ENCODE peak calls at places on chromosomes 6 and 20, in four cellular contexts. One of them, this sample, is unnamed. For H3K4me1, the result is how much of the 10 kb centered on the place peaks cover.

GRCh38 chr20:19964289-19965263 is 52.6 kb upstream of the NAA20 start:
- DNase-seq in stomach: peak
- DNase-seq in esophagus squamous epithelium: no peak
- DNase-seq in aorta: peak
- DNase-seq in this sample: peak

GRCh38 chr6:4460595-4461475 is 315.4 kb upstream of the CDYL start:
- DNase-seq in stomach: peak
- DNase-seq in esophagus squamous epithelium: no peak
- DNase-seq in aorta: peak
- DNase-seq in this sample: peak

GRCh38 chr6:20404641-20405032 is 3.0 kb downstream of the E2F3 start:
- DNase-seq in stomach: no peak
- DNase-seq in esophagus squamous epithelium: peak
- DNase-seq in aorta: no peak
- DNase-seq in this sample: peak

GRCh38 chr6:84774174-84775158 is 10.1 kb upstream of the TBX18 start:
- DNase-seq in stomach: no peak
- DNase-seq in esophagus squamous epithelium: no peak
- DNase-seq in aorta: peak
- DNase-seq in this sample: peak

GRCh38 chr6:31771992-31772358 is 5.2 kb downstream of the VWA7 start:
- DNase-seq in stomach: no peak
- DNase-seq in esophagus squamous epithelium: no peak
- DNase-seq in aorta: no peak
- DNase-seq in this sample: no peak

GRCh38 chr6:38639498-38640215 is at the start of gene BTBD9:
- DNase-seq in stomach: peak
- DNase-seq in esophagus squamous epithelium: peak
- DNase-seq in aorta: peak
- DNase-seq in this sample: peak

GRCh38 chr20:23126281-23127061 is 40.3 kb upstream of the CD93 start:
- DNase-seq in stomach: no peak
- DNase-seq in esophagus squamous epithelium: no peak
- DNase-seq in aorta: peak
- DNase-seq in this sample: no peak

GRCh38 chr6:34027445-34027936 is 118.4 kb downstream of the GRM4 start:
- DNase-seq in stomach: peak
- DNase-seq in esophagus squamous epithelium: no peak
- DNase-seq in aorta: no peak
- DNase-seq in this sample: no peak

GRCh38 chr6:3801960-3802359 is 47.2 kb upstream of the FAM50B start:
- DNase-seq in stomach: no peak
- DNase-seq in esophagus squamous epithelium: no peak
- DNase-seq in aorta: no peak
- DNase-seq in this sample: no peak

GRCh38 chr20:4431446-4431845 is 290.3 kb upstream of the PRND start:
- DNase-seq in stomach: no peak
- DNase-seq in esophagus squamous epithelium: no peak
- DNase-seq in aorta: no peak
- DNase-seq in this sample: no peak

GRCh38 chr20:52190437-52191131 is 995 bp downstream of the ZFP64 start:
- DNase-seq in stomach: peak
- DNase-seq in esophagus squamous epithelium: no peak
- DNase-seq in aorta: no peak
- DNase-seq in this sample: no peak

GRCh38 chr6:4518506-4518905 is 257.7 kb upstream of the CDYL start:
- DNase-seq in stomach: no peak
- DNase-seq in esophagus squamous epithelium: no peak
- DNase-seq in aorta: no peak
- DNase-seq in this sample: no peak

GRCh38 chr20:16952965-16953364 is 204.8 kb downstream of the OTOR start:
- DNase-seq in stomach: no peak
- DNase-seq in esophagus squamous epithelium: no peak
- DNase-seq in aorta: no peak
- DNase-seq in this sample: no peak

GRCh38 chr6:170135461-170135820 is 155.4 kb downstream of the DLL1 start:
- DNase-seq in stomach: no peak
- DNase-seq in esophagus squamous epithelium: no peak
- DNase-seq in aorta: no peak
- DNase-seq in this sample: no peak

GRCh38 chr6:84183430-84183829 is 44.0 kb downstream of the CEP162 start:
- DNase-seq in stomach: no peak
- DNase-seq in esophagus squamous epithelium: no peak
- DNase-seq in aorta: no peak
- DNase-seq in this sample: no peak

GRCh38 chr20:2585811-2586210 is 49.4 kb downstream of the TMC2 start:
- DNase-seq in stomach: no peak
- DNase-seq in esophagus squamous epithelium: no peak
- DNase-seq in aorta: no peak
- DNase-seq in this sample: no peak

GRCh38 chr6:7145269-7146078 is 37.7 kb downstream of the RREB1 start:
- DNase-seq in stomach: peak
- DNase-seq in esophagus squamous epithelium: no peak
- DNase-seq in aorta: no peak
- DNase-seq in this sample: no peak

GRCh38 chr6:56416247-56416646 is 168.9 kb upstream of the COL21A1 start:
- DNase-seq in stomach: no peak
- DNase-seq in esophagus squamous epithelium: no peak
- DNase-seq in aorta: no peak
- DNase-seq in this sample: no peak

GRCh38 chr20:4866429-4866828 is 134.9 kb downstream of the SLC23A2 start:
- DNase-seq in stomach: no peak
- DNase-seq in esophagus squamous epithelium: no peak
- DNase-seq in aorta: no peak
- DNase-seq in this sample: no peak

GRCh38 chr20:43959079-43959919 is 44.6 kb downstream of the TOX2 start:
- DNase-seq in stomach: no peak
- DNase-seq in esophagus squamous epithelium: no peak
- DNase-seq in aorta: no peak
- DNase-seq in this sample: no peak

GRCh38 chr6:45032426-45032825 is 295.7 kb upstream of the RUNX2 start:
- DNase-seq in stomach: no peak
- DNase-seq in esophagus squamous epithelium: no peak
- DNase-seq in aorta: no peak
- DNase-seq in this sample: no peak

GRCh38 chr20:33838035-33838864 is 27.1 kb downstream of the CHMP4B start:
- DNase-seq in stomach: no peak
- DNase-seq in esophagus squamous epithelium: no peak
- DNase-seq in aorta: no peak
- DNase-seq in this sample: no peak

GRCh38 chr6:128520436-128521301 is at the start of gene PTPRK:
- DNase-seq in stomach: peak
- DNase-seq in esophagus squamous epithelium: no peak
- DNase-seq in aorta: peak
- DNase-seq in this sample: peak

GRCh38 chr6:140434761-140435160 is 1060.3 kb upstream of the CITED2 start:
- DNase-seq in stomach: no peak
- DNase-seq in esophagus squamous epithelium: no peak
- DNase-seq in aorta: no peak
- DNase-seq in this sample: no peak

DNA sequence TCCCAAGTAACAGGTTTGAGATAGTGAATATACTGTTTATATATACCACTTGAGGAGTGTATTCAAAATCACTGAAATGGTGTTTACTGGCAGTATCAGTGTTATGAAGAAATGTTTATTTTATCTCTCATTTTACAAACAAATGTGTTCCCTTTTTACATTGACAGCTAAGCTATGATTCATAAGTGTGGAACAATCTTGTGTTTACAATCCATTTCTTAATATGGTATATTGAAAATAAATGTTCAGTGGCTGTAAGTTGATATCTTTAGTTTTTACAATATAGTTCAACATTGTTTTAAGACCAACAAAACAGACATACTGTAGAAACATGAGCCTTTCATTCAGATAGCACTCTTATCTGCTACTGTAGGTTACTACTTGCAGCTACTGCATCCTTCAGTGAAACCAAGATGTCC is 14.3 kb downstream of the PHF3 start:
- DNase-seq in stomach: no peak
- DNase-seq in esophagus squamous epithelium: no peak
- DNase-seq in aorta: no peak
- DNase-seq in this sample: no peak
- H3K4me1 ChIP-seq in stomach: half or more
- H3K4me1 ChIP-seq in esophagus squamous epithelium: under half
- H3K4me1 ChIP-seq in aorta: under half
- H3K4me1 ChIP-seq in this sample: under half

DNA sequence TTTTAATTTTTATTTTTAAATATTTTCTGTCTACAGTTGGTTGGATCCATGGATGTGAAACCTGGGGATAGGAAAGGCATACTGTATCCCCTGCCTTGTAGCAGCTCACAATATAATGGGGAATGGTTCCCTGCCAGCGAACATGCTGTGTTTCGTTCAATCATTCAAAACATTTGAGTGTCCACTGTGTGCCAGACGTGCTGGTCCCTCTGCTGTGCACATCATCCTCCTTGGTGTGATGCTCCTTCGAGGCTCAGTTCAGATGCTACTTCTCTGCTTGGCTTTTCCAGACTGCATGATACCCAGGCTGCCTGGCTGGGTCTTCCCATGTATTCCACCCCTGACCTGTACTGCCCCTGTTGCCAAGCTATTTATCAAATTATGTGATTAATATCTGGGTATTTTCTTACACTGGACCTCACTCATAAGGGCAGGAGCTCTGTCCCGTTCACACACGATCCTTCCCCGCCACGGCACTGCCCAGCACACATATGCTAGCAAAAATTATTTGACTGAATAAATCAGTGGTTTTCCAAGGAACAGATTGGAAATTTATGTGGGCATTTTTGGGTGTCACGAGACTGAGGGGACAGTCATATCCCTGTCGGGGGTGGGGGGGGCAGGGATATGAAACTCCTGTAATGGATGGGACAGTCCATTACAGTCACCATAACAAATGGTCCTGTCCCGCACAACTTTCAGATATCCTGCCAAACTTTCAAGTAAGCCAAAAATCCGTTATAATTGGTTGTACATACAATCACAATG is 4.9 kb downstream of the SDCBP2 start:
- DNase-seq in stomach: no peak
- DNase-seq in esophagus squamous epithelium: no peak
- DNase-seq in aorta: no peak
- DNase-seq in this sample: no peak
- H3K4me1 ChIP-seq in stomach: under half
- H3K4me1 ChIP-seq in esophagus squamous epithelium: under half
- H3K4me1 ChIP-seq in aorta: under half
- H3K4me1 ChIP-seq in this sample: under half

DNA sequence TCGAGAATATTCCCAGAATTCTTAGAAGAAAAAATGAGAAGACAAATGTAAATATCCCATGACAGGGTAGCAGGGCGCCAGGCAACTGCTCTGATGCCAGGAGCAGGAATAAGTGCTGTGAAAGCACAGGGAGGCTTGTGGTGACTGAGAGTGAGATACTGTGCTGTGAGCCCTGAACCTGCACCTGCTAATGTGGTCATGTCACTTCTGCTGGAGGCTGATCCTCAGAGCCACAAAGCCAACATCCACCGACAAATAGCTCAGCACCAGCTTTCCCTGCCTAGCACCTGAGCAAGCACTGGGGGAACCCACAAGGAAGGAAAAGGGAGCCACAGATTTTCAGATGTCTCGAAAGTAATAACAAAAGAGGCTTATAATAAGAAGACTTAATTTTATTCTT is 368.5 kb upstream of the CDH4 start:
- DNase-seq in stomach: no peak
- DNase-seq in esophagus squamous epithelium: no peak
- DNase-seq in aorta: no peak
- DNase-seq in this sample: no peak
- H3K4me1 ChIP-seq in stomach: under half
- H3K4me1 ChIP-seq in esophagus squamous epithelium: under half
- H3K4me1 ChIP-seq in aorta: under half
- H3K4me1 ChIP-seq in this sample: under half

GRCh38 chr6:1279065-1279464 is 32.8 kb upstream of the FOXQ1 start:
- DNase-seq in stomach: no peak
- DNase-seq in esophagus squamous epithelium: no peak
- DNase-seq in aorta: no peak
- DNase-seq in this sample: no peak
- H3K4me1 ChIP-seq in stomach: under half
- H3K4me1 ChIP-seq in esophagus squamous epithelium: under half
- H3K4me1 ChIP-seq in aorta: under half
- H3K4me1 ChIP-seq in this sample: under half

GRCh38 chr20:49661560-49662329 is 51.9 kb downstream of the B4GALT5 start:
- DNase-seq in stomach: no peak
- DNase-seq in esophagus squamous epithelium: no peak
- DNase-seq in aorta: no peak
- DNase-seq in this sample: no peak
- H3K4me1 ChIP-seq in stomach: half or more
- H3K4me1 ChIP-seq in esophagus squamous epithelium: under half
- H3K4me1 ChIP-seq in aorta: under half
- H3K4me1 ChIP-seq in this sample: under half

This sample was measured in right atrium auricular region.